ENCODE peak calls at places on chromosome 14, in seven cellular contexts. L, D, W, A, Q, N and O are unnamed samples.
A peak's percentile ranks its signal among the peaks of the same experiment; 100 is the strongest.

GRCh38 chr14:39374846-39375245 is 57.4 kb downstream of the FBXO33 start:
- DNase-seq in L (no peak), D (no peak), W (no peak), A (no peak), Q (peak; percentile 10), N (no peak), O (no peak)

GRCh38 chr14:94542111-94542810 is 19.0 kb upstream of the SERPINA4 start:
- DNase-seq in L (peak; percentile 28), D (no peak), W (no peak), A (no peak), Q (no peak), N (peak; percentile 57), O (no peak)

GRCh38 chr14:99522025-99522401 is 40.8 kb downstream of the CCNK start:
- DNase-seq in L (no peak), D (no peak), W (no peak), A (no peak), Q (no peak), N (no peak), O (no peak)

GRCh38 chr14:93775158-93775557 is 13.1 kb downstream of the PRIMA1 start:
- DNase-seq in L (no peak), D (no peak), W (no peak), A (no peak), Q (no peak), N (no peak), O (no peak)

GRCh38 chr14:49915085-49915484 is 22.2 kb downstream of the ARF6 start:
- DNase-seq in L (no peak), D (no peak), W (no peak), A (no peak), Q (no peak), N (no peak), O (no peak)

GRCh38 chr14:104118006-104118844 is 20.2 kb upstream of the KIF26A start:
- DNase-seq in L (peak; percentile 39), D (no peak), W (no peak), A (no peak), Q (no peak), N (no peak), O (no peak)

GRCh38 chr14:88251650-88252049 is 71.4 kb downstream of the KCNK10 start:
- DNase-seq in L (no peak), D (no peak), W (no peak), A (no peak), Q (no peak), N (no peak), O (no peak)

GRCh38 chr14:77066555-77067172 is 31.4 kb upstream of the CIPC start:
- DNase-seq in L (no peak), D (no peak), W (no peak), A (no peak), Q (no peak), N (no peak), O (no peak)

GRCh38 chr14:52220924-52221802 is 46.3 kb upstream of the PTGDR start:
- DNase-seq in L (no peak), D (no peak), W (no peak), A (no peak), Q (no peak), N (peak; percentile 7), O (no peak)

GRCh38 chr14:87468531-87468930 is 524.5 kb downstream of the GALC start:
- DNase-seq in L (no peak), D (no peak), W (no peak), A (no peak), Q (no peak), N (no peak), O (no peak)

GRCh38 chr14:42535397-42535796 is 928.7 kb downstream of the LRFN5 start:
- DNase-seq in L (no peak), D (no peak), W (no peak), A (no peak), Q (no peak), N (no peak), O (no peak)

GRCh38 chr14:24721772-24722171 is 87.8 kb upstream of the GZMB start:
- DNase-seq in L (no peak), D (no peak), W (no peak), A (no peak), Q (peak; percentile 21), N (no peak), O (no peak)

GRCh38 chr14:24673059-24673458 is 39.1 kb upstream of the GZMB start:
- DNase-seq in L (no peak), D (no peak), W (no peak), A (no peak), Q (no peak), N (peak; percentile 81), O (no peak)

GRCh38 chr14:94685166-94685581 is 73.0 kb downstream of the SERPINA3 start:
- DNase-seq in L (no peak), D (no peak), W (no peak), A (no peak), Q (no peak), N (peak; percentile 5), O (no peak)

GRCh38 chr14:20823859-20824258 is 21.2 kb upstream of the RNASE1 start:
- DNase-seq in L (no peak), D (no peak), W (no peak), A (no peak), Q (no peak), N (no peak), O (no peak)

GRCh38 chr14:61864329-61864898 is 102.2 kb downstream of the SNAPC1 start:
- DNase-seq in L (no peak), D (no peak), W (no peak), A (no peak), Q (no peak), N (no peak), O (no peak)

GRCh38 chr14:61460853-61461611 is 139.7 kb downstream of the PRKCH start:
- DNase-seq in L (no peak), D (no peak), W (no peak), A (no peak), Q (peak; percentile 91), N (no peak), O (no peak)

GRCh38 chr14:34872822-34873590 is 2.2 kb downstream of the BAZ1A start:
- DNase-seq in L (no peak), D (no peak), W (no peak), A (no peak), Q (peak; percentile 79), N (peak; percentile 33), O (no peak)

GRCh38 chr14:90302529-90303303 is 29.0 kb downstream of the NRDE2 start:
- DNase-seq in L (no peak), D (no peak), W (no peak), A (no peak), Q (no peak), N (no peak), O (no peak)

GRCh38 chr14:51727526-51727925 is 75.8 kb downstream of the FRMD6 start:
- DNase-seq in L (no peak), D (no peak), W (no peak), A (no peak), Q (no peak), N (no peak), O (no peak)

GRCh38 chr14:106442857-106443256 is 916.5 kb downstream of the TMEM121 start:
- DNase-seq in L (no peak), D (no peak), W (no peak), A (no peak), Q (no peak), N (peak; percentile 21), O (no peak)

GRCh38 chr14:104393199-104393897 is 186.2 kb upstream of the C14orf180 start:
- DNase-seq in L (no peak), D (no peak), W (no peak), A (no peak), Q (no peak), N (no peak), O (no peak)

GRCh38 chr14:50666772-50667490 is 1.2 kb downstream of the SAV1 start:
- DNase-seq in L (peak; percentile 47), D (no peak), W (peak; percentile 34), A (peak; percentile 34), Q (peak; percentile 70), N (peak; percentile 64), O (peak; percentile 19)

GRCh38 chr14:102717211-102717610 is 60.0 kb upstream of the TRAF3 start:
- DNase-seq in L (no peak), D (no peak), W (no peak), A (no peak), Q (no peak), N (no peak), O (no peak)

GRCh38 chr14:75604979-75605825 is 26.8 kb downstream of the FLVCR2 start:
- DNase-seq in L (no peak), D (no peak), W (peak; percentile 18), A (no peak), Q (no peak), N (no peak), O (no peak)

GRCh38 chr14:78083837-78084236 is 86.3 kb upstream of the NRXN3 start:
- DNase-seq in L (no peak), D (no peak), W (no peak), A (no peak), Q (no peak), N (no peak), O (no peak)

GRCh38 chr14:59776468-59776867 is 94.1 kb downstream of the RTN1 start:
- DNase-seq in L (no peak), D (no peak), W (no peak), A (no peak), Q (no peak), N (no peak), O (no peak)
- TF ChIP-seq CTCF in L (no peak), D (no peak), W (no peak), A (no peak), Q (no peak), N (no peak), O (no peak)

GRCh38 chr14:68926236-68926635 is 52.9 kb downstream of the ACTN1 start:
- DNase-seq in L (no peak), D (no peak), W (no peak), A (no peak), Q (no peak), N (no peak), O (no peak)
- TF ChIP-seq CTCF in L (no peak), D (peak; percentile 72), W (no peak), A (no peak), Q (peak; percentile 64), N (peak; percentile 34), O (no peak)

GRCh38 chr14:23300687-23301223 is 1.9 kb downstream of the PPP1R3E start:
- DNase-seq in L (no peak), D (no peak), W (no peak), A (no peak), Q (peak; percentile 45), N (no peak), O (no peak)
- TF ChIP-seq CTCF in L (no peak), D (no peak), W (no peak), A (no peak), Q (no peak), N (no peak), O (no peak)

GRCh38 chr14:22008098-22008412 is 334.4 kb upstream of the OR4E1 start:
- DNase-seq in L (no peak), D (no peak), W (no peak), A (no peak), Q (no peak), N (no peak), O (no peak)

GRCh38 chr14:22007278-22008097 is 333.9 kb upstream of the OR4E1 start:
- DNase-seq in L (no peak), D (no peak), W (no peak), A (no peak), Q (no peak), N (no peak), O (no peak)

GRCh38 chr14:21999400-21999799 is 325.8 kb upstream of the OR4E1 start:
- DNase-seq in L (no peak), D (no peak), W (no peak), A (no peak), Q (peak; percentile 8), N (no peak), O (no peak)

GRCh38 chr14:22003471-22003870 is 329.9 kb upstream of the OR4E1 start:
- DNase-seq in L (no peak), D (no peak), W (no peak), A (no peak), Q (no peak), N (no peak), O (no peak)

GRCh38 chr14:22002860-22003284 is 329.3 kb upstream of the OR4E1 start:
- DNase-seq in L (no peak), D (peak; percentile 16), W (peak; percentile 41), A (no peak), Q (no peak), N (peak; percentile 13), O (no peak)
- TF ChIP-seq CTCF in L (no peak), D (peak; percentile 82), W (peak; percentile 54), A (no peak), Q (peak; percentile 52), N (peak; percentile 60), O (no peak)